ENCODE peak calls at places on chromosomes 12 and 14, in four cellular contexts. L is A549, J is K562, A is upper lobe of left lung. G is an unnamed sample. For H3K4me1, the result is how much of the 10 kb centered on the place peaks cover.

GRCh38 chr12:15706010-15706676 is 83.0 kb downstream of the EPS8 start:
- ATAC-seq in J (no peak), A (no peak), L (peak), G (no peak)

GRCh38 chr14:20971705-20972021 is 16.4 kb downstream of the RNASE2 start:
- ATAC-seq in J (no peak), A (no peak), L (no peak), G (peak)

GRCh38 chr14:70934084-70934483 is 26.8 kb downstream of the PCNX1 start:
- ATAC-seq in L (no peak), A (peak), J (no peak), G (peak)

GRCh38 chr12:8950702-8951478 is 1.4 kb upstream of the M6PR start:
- ATAC-seq in A (no peak), L (no peak), J (no peak), G (no peak)

GRCh38 chr12:92408072-92408900 is 262.6 kb upstream of the BTG1 start:
- ATAC-seq in J (peak), L (peak), A (peak), G (no peak)

GRCh38 chr12:127306604-127307215 is 960.3 kb upstream of the TMEM132C start:
- ATAC-seq in L (no peak), A (no peak), J (no peak), G (no peak)

GRCh38 chr12:127964717-127965116 is 302.3 kb upstream of the TMEM132C start:
- ATAC-seq in J (no peak), L (no peak), A (no peak), G (no peak)

GRCh38 chr14:50379563-50379962 is 17.1 kb downstream of the CDKL1 start:
- ATAC-seq in A (no peak), J (no peak), L (no peak), G (no peak)

GRCh38 chr12:49370539-49370938 is 3.3 kb downstream of the SPATS2 start:
- ATAC-seq in A (no peak), J (no peak), L (no peak), G (no peak)

GRCh38 chr12:5201554-5202243 is 158.0 kb downstream of the KCNA5 start:
- ATAC-seq in A (no peak), L (peak), J (no peak), G (no peak)

GRCh38 chr12:67940780-67941243 is 48.4 kb upstream of the IFNG-AS1 start:
- ATAC-seq in A (no peak), J (no peak), L (peak), G (no peak)

GRCh38 chr12:65534105-65534841 is 255.8 kb downstream of the MSRB3 start:
- ATAC-seq in J (no peak), L (no peak), A (no peak), G (no peak)

GRCh38 chr12:52822771-52823510 is 9.0 kb upstream of the KRT4 start:
- ATAC-seq in J (no peak), L (peak), A (no peak), G (no peak)

GRCh38 chr14:88069677-88070076 is 64.7 kb downstream of the GPR65 start:
- ATAC-seq in A (no peak), L (no peak), J (no peak), G (no peak)

GRCh38 chr12:12671850-12672660 is 23.9 kb downstream of the GPR19 start:
- ATAC-seq in J (no peak), A (no peak), L (no peak), G (no peak)

GRCh38 chr12:77060136-77060882 is 5.1 kb downstream of the E2F7 start:
- ATAC-seq in J (no peak), L (no peak), A (no peak), G (no peak)

GRCh38 chr12:13463189-13463588 is 266.7 kb downstream of the EMP1 start:
- ATAC-seq in J (no peak), L (no peak), A (no peak), G (no peak)

GRCh38 chr14:104240426-104241157 is 102.2 kb downstream of the KIF26A start:
- ATAC-seq in A (no peak), J (no peak), L (no peak), G (no peak)

GRCh38 chr14:23695220-23695999 is 59.2 kb downstream of the DHRS2 start:
- ATAC-seq in A (peak), L (no peak), J (peak), G (peak)

GRCh38 chr12:111715242-111715641 is 29.4 kb downstream of the ACAD10 start:
- ATAC-seq in L (peak), A (no peak), J (no peak), G (no peak)

GRCh38 chr14:94132285-94132887 is 3.0 kb upstream of the IFI27L2 start:
- ATAC-seq in J (no peak), A (no peak), L (peak), G (no peak)

GRCh38 chr14:76346391-76347160 is 29.4 kb upstream of the ESRRB start:
- ATAC-seq in L (no peak), J (no peak), A (no peak), G (no peak)

GRCh38 chr12:38523920-38524319 is 207.3 kb downstream of the ALG10B start:
- ATAC-seq in A (no peak), L (no peak), J (no peak), G (no peak)

GRCh38 chr14:105423488-105424195 is 4.0 kb downstream of the MTA1 start:
- ATAC-seq in L (no peak), A (no peak), J (no peak), G (no peak)

GRCh38 chr14:21846227-21846885 is 172.7 kb upstream of the OR4E1 start:
- ATAC-seq in A (peak), L (peak), J (peak), G (no peak)

GRCh38 chr14:93073366-93073722 is 42.4 kb downstream of the ITPK1 start:
- ATAC-seq in L (no peak), A (peak), J (no peak), G (no peak)

GRCh38 chr12:58959639-58960300 is 39.5 kb upstream of the LRIG3 start:
- ATAC-seq in J (no peak), L (no peak), A (no peak), G (no peak)

GRCh38 chr14:91113829-91114078 is at the start of gene DGLUCY:
- ATAC-seq in A (peak), J (peak), L (peak), G (peak)

GRCh38 chr14:51168220-51168613 is 71.8 kb upstream of the TMX1 start:
- ATAC-seq in J (no peak), L (no peak), A (no peak), G (no peak)

GRCh38 chr14:32611752-32612151 is 282.7 kb downstream of the AKAP6 start:
- ATAC-seq in L (no peak), J (no peak), A (peak), G (no peak)

GRCh38 chr14:88902850-88903249 is 78.4 kb downstream of the TTC8 start:
- ATAC-seq in J (no peak), A (no peak), L (no peak), G (no peak)

GRCh38 chr12:68460236-68460635 is 128.1 kb upstream of the MDM1 start:
- ATAC-seq in J (no peak), L (no peak), A (no peak), G (no peak)

GRCh38 chr12:96239711-96240234 is 45.6 kb downstream of the ELK3 start:
- ATAC-seq in A (no peak), L (no peak), J (no peak), G (peak)

GRCh38 chr14:51430079-51430478 is 190.0 kb downstream of the TMX1 start:
- ATAC-seq in A (no peak), J (no peak), L (no peak), G (no peak)

GRCh38 chr14:59303216-59303615 is 114.7 kb downstream of the DAAM1 start:
- ATAC-seq in L (no peak), A (no peak), J (no peak), G (no peak)

GRCh38 chr12:7512528-7512927 is 9.0 kb upstream of the CD163 start:
- ATAC-seq in L (peak), A (peak), J (no peak), G (no peak)

GRCh38 chr14:77320238-77320935 is at the start of gene POMT2:
- ATAC-seq in L (peak), J (peak), A (peak), G (peak)

DNA sequence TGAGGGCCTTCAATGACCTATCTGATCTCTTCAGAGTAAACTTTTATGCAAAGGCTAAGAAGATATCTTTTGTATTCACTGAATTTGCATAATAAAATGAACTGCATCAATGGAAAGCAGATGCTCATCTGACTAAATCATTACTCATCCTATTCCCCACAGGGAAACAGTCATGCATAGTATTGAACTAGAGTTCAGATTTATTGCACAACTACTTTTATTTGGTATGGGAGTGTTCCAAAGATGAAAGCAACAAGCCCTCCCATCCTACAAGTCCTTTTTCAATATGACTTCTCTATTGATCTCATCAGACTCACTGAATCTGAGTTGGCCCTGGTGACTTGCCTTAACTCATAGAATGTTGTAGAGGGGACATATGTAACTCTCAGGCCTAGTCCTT is 159.8 kb downstream of the KITLG start:
- ATAC-seq in J (no peak), A (peak), L (peak), G (peak)
- TF ChIP-seq EP300 in J (no peak), A (no peak), L (no peak), G (no peak)

GRCh38 chr12:62720661-62721330 is 214.2 kb downstream of the PPM1H start:
- ATAC-seq in J (no peak), L (no peak), A (no peak), G (no peak)
- H3K4me1 ChIP-seq in J (under half), L (half or more), A (under half), G (under half)

DNA sequence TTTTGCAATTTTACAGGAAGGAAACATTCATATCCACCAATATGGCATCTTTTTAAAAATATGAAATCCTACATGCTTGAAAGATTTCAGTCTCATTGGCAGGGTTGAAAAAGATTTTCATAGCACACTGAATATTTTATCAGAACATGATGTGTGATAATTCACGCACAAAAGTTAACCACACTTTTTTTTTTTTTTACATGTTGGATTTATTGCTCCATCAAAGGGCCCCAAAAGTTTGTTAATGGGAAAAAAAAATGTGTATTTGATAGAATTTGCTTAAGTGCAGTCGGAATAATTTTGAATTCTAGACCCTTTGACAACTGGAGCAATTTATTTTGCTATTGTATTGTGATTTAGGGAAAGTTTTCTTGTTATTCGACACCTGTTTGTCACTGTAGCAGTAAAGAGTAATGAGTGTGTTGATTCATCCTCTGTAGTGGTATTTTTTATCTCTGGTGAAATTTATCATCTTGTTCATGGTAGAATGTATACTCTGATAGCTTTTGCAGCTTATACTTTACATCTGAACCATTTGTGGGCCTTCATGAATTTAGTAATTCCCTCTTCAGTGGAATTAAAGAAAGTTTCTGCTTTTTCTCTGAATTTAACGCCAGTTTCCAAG is 1.1 kb downstream of the EML1 start:
- ATAC-seq in L (no peak), A (no peak), J (no peak), G (no peak)
- H3K4me3 ChIP-seq in L (peak), A (peak), J (no peak), G (peak)

GRCh38 chr12:122457627-122458026 is 35.2 kb upstream of the CLIP1 start:
- ATAC-seq in J (no peak), A (no peak), L (no peak), G (no peak)
- TF ChIP-seq EP300 in J (no peak), A (no peak), L (no peak), G (no peak)

GRCh38 chr12:94941440-94941862 is 62.0 kb downstream of the NDUFA12 start:
- ATAC-seq in L (peak), A (peak), J (no peak), G (peak)
- H3K4me1 ChIP-seq in L (under half), A (under half), J (under half), G (under half)